ENCODE peak calls at places on chromosomes 1 and 21, in four cellular contexts. One of them, this sample, is unnamed.

GRCh38 chr1:10866314-10867091 is 70.1 kb upstream of the CASZ1 start:
- DNase-seq in iris pigment epithelial cell: peak
- DNase-seq in C1 segment of cervical spinal cord: no peak
- DNase-seq in EH: peak
- DNase-seq in this sample: no peak

GRCh38 chr1:226737819-226738420 is 1.2 kb downstream of the ITPKB start:
- DNase-seq in iris pigment epithelial cell: peak
- DNase-seq in C1 segment of cervical spinal cord: peak
- DNase-seq in EH: peak
- DNase-seq in this sample: no peak

GRCh38 chr1:206703647-206704046 is 18.9 kb downstream of the MAPKAPK2 start:
- DNase-seq in iris pigment epithelial cell: peak
- DNase-seq in C1 segment of cervical spinal cord: no peak
- DNase-seq in EH: no peak
- DNase-seq in this sample: no peak

GRCh38 chr1:208047975-208048374 is 137.1 kb upstream of the CD34 start:
- DNase-seq in iris pigment epithelial cell: no peak
- DNase-seq in C1 segment of cervical spinal cord: peak
- DNase-seq in EH: no peak
- DNase-seq in this sample: no peak

GRCh38 chr1:33298623-33299277 is 22.1 kb downstream of the A3GALT2 start:
- DNase-seq in iris pigment epithelial cell: peak
- DNase-seq in C1 segment of cervical spinal cord: peak
- DNase-seq in EH: peak
- DNase-seq in this sample: peak

GRCh38 chr1:13911697-13912619 is 212.0 kb downstream of the PRDM2 start:
- DNase-seq in iris pigment epithelial cell: no peak
- DNase-seq in C1 segment of cervical spinal cord: no peak
- DNase-seq in EH: no peak
- DNase-seq in this sample: no peak

GRCh38 chr21:33112670-33113596 is 43.0 kb downstream of the OLIG1 start:
- DNase-seq in iris pigment epithelial cell: no peak
- DNase-seq in C1 segment of cervical spinal cord: no peak
- DNase-seq in EH: no peak
- DNase-seq in this sample: no peak

GRCh38 chr1:88341436-88341835 is 342.6 kb upstream of the PKN2 start:
- DNase-seq in iris pigment epithelial cell: no peak
- DNase-seq in C1 segment of cervical spinal cord: no peak
- DNase-seq in EH: no peak
- DNase-seq in this sample: no peak

GRCh38 chr21:45887121-45887611 is 94.4 kb upstream of the COL6A1 start:
- DNase-seq in iris pigment epithelial cell: no peak
- DNase-seq in C1 segment of cervical spinal cord: peak
- DNase-seq in EH: peak
- DNase-seq in this sample: peak

GRCh38 chr21:44006656-44007055 is 5.5 kb upstream of the TRAPPC10 start:
- DNase-seq in iris pigment epithelial cell: peak
- DNase-seq in C1 segment of cervical spinal cord: no peak
- DNase-seq in EH: peak
- DNase-seq in this sample: no peak

This sample was measured in amygdala.